ENCODE peak calls at places on chromosome 22, in four cellular contexts. O is heart right ventricle, N is AG04450, D is sigmoid colon. Y is an unnamed sample.

GRCh38 chr22:43272301-43272700 is 70.9 kb downstream of the SCUBE1 start:
- DNase-seq in O (no peak), N (no peak), D (no peak), Y (no peak)

GRCh38 chr22:23884133-23884532 is 10.1 kb upstream of the MIF start:
- DNase-seq in O (no peak), N (no peak), D (no peak), Y (no peak)

GRCh38 chr22:18110194-18110943 is at the start of gene TUBA8:
- DNase-seq in O (peak; percentile 59), N (no peak), D (no peak), Y (peak; percentile 61)

GRCh38 chr22:32542332-32543019 is 67.9 kb downstream of the FBXO7 start:
- DNase-seq in O (peak; percentile 77), N (no peak), D (peak; percentile 91), Y (peak; percentile 65)

GRCh38 chr22:45284705-45285305 is at the start of gene UPK3A:
- DNase-seq in O (peak; percentile 76), N (no peak), D (no peak), Y (peak; percentile 53)

GRCh38 chr22:21816787-21817496 is 50.5 kb downstream of the MAPK1 start:
- DNase-seq in O (no peak), N (peak; percentile 67), D (no peak), Y (no peak)

GRCh38 chr22:49439373-49439772 is 388.3 kb downstream of the BRD1 start:
- DNase-seq in O (no peak), N (no peak), D (no peak), Y (no peak)

GRCh38 chr22:30294066-30294465 is 4.8 kb upstream of the CASTOR1 start:
- DNase-seq in O (no peak), N (no peak), D (no peak), Y (no peak)

GRCh38 chr22:44646141-44646540 is 55.9 kb upstream of the PRR5 start:
- DNase-seq in O (no peak), N (no peak), D (no peak), Y (no peak)

GRCh38 chr22:42841444-42841843 is 15.6 kb downstream of the ARFGAP3 start:
- DNase-seq in O (no peak), N (no peak), D (no peak), Y (no peak)

GRCh38 chr22:20552913-20553401 is 45.5 kb downstream of the MED15 start:
- DNase-seq in O (no peak), N (no peak), D (peak; percentile 67), Y (peak; percentile 44)
- H3K4me3 ChIP-seq in O (no peak overlapping the region), N (no peak overlapping the region), D (no peak overlapping the region), Y (no peak overlapping the region)

GRCh38 chr22:37371491-37371890 is 55.8 kb downstream of the ELFN2 start:
- DNase-seq in O (no peak), N (no peak), D (no peak), Y (no peak)

GRCh38 chr22:37373451-37373850 is 53.8 kb downstream of the ELFN2 start:
- DNase-seq in O (no peak), N (no peak), D (no peak), Y (no peak)

GRCh38 chr22:37369536-37369935 is 57.7 kb downstream of the ELFN2 start:
- DNase-seq in O (no peak), N (no peak), D (no peak), Y (no peak)

GRCh38 chr22:37370306-37370979 is 56.8 kb downstream of the ELFN2 start:
- DNase-seq in O (peak; percentile 37), N (no peak), D (peak; percentile 72), Y (peak; percentile 45)

GRCh38 chr22:37371911-37372310 is 55.4 kb downstream of the ELFN2 start:
- DNase-seq in O (no peak), N (no peak), D (no peak), Y (no peak)
- H3K4me3 ChIP-seq in O (no peak overlapping the region), N (no peak overlapping the region), D (no peak overlapping the region), Y (no peak overlapping the region)

DNA sequence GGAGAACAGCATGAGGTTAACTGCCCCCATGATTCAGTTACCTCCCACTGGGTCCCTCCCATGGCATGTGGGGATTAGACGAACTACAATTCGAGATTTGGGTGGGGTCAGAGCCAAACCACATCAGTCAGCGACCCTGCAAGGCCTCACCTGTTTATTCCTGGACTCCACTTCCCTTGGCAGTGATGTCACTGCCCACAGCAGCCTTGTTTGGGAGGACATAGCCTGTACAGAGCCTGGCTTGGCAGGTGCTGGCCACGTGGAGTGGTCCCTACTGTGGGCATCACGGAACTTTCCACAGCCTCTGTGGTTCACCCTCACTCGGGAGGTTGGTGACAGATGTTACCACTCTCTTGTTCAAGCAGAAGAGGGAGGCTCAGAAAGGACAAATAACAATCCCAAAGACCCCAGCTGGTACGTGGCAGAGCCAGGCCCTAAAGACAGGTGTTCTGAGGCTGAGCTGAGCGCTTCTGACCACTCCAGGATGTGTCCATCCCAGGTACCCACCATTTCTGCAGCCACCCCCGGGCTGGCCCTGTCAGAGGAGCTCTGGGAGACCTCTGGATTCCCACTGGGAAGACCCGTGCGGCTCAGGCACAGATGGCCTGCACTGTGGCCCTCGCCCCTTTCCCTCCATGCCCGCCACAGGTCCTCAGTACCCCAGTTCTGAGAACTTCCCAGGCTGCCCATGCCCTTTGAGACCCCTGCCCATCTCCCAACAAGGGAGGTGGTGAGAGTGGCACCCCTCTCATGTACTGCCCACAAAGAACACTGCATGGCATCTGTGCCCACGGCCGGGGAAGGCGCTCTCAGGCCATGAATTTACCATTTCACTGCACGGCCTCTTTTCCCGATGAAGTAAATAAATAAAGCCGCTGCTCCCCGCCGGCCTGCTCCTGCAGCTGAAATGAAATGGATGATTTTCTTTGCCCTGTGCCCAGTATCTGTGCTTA is 605.8 kb downstream of the TBC1D22A start:
- DNase-seq in O (no peak), N (no peak), D (no peak), Y (no peak)
- H3K4me3 ChIP-seq in O (no peak overlapping the region), N (no peak overlapping the region), D (no peak overlapping the region), Y (no peak overlapping the region)

GRCh38 chr22:37752189-37753061 is 55.3 kb upstream of the GCAT start:
- DNase-seq in O (peak; percentile 94), N (peak; percentile 47), D (peak; percentile 97), Y (peak; percentile 95)

GRCh38 chr22:37749831-37750595 is 53.2 kb downstream of the TRIOBP start:
- DNase-seq in O (no peak), N (no peak), D (no peak), Y (peak; percentile 56)

GRCh38 chr22:37750596-37751162 is 53.8 kb downstream of the TRIOBP start:
- DNase-seq in O (no peak), N (no peak), D (no peak), Y (no peak)

GRCh38 chr22:37753746-37754145 is 54.0 kb upstream of the GCAT start:
- DNase-seq in O (no peak), N (no peak), D (no peak), Y (peak; percentile 47)

GRCh38 chr22:37751449-37752188 is 54.8 kb downstream of the TRIOBP start:
- DNase-seq in O (no peak), N (no peak), D (no peak), Y (peak; percentile 32)
- H3K4me3 ChIP-seq in O (no peak overlapping the region), N (no peak overlapping the region), D (no peak overlapping the region), Y (no peak overlapping the region)

GRCh38 chr22:24954856-24955255 is 2.3 kb downstream of the KIAA1671 start:
- DNase-seq in O (no peak), N (no peak), D (no peak), Y (no peak)

GRCh38 chr22:24953294-24954113 is 988 bp downstream of the KIAA1671 start:
- DNase-seq in O (peak; percentile 60), N (no peak), D (peak; percentile 69), Y (peak; percentile 76)

GRCh38 chr22:24952837-24953293 is 349 bp downstream of the KIAA1671 start:
- DNase-seq in O (peak; percentile 52), N (no peak), D (peak; percentile 78), Y (peak; percentile 37)

GRCh38 chr22:24951942-24952836 is at the start of gene KIAA1671:
- DNase-seq in O (peak; percentile 91), N (no peak), D (peak; percentile 88), Y (peak; percentile 89)

GRCh38 chr22:24954114-24954463 is 1.6 kb downstream of the KIAA1671 start:
- DNase-seq in O (no peak), N (no peak), D (no peak), Y (no peak)
- H3K4me3 ChIP-seq in O (no peak overlapping the region), N (no peak overlapping the region), D (no peak overlapping the region), Y (peak overlapping the region; percentile 78)

DNA sequence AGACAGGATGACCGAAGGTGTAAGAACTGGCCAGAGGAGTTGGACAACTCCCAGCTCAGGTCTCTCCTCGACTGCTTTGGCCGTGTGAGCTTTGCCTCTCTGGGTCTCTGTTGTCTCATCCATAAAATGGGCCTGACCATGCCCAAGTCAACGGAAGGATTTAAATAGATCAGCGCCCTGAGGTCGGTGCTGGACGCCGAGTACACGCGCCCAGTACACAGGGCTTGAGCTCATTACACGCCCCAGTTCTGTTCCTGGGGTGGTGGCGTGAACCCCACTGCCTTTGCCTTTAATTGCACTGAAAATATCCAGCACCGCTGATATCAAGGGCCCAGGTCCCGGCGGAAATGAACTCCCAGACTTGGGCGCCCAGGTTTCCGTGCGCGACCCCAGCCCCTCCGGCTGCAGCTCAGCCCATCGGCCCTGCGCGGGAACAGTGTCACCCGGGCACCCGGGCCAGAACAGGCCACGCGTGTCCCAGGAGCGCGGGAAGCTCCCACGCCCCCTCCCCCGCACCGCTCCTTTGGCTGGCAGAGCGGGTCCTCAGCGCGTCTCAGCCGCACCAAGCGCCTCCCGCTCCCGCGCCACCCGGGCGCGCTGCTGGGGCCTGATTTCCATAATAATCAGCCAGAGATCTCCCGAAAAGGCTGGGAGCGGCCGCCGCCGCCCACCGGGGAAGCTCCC is 42.2 kb downstream of the CYTH4 start:
- DNase-seq in O (no peak), N (no peak), D (no peak), Y (no peak)
- H3K4me3 ChIP-seq in O (no peak overlapping the region), N (peak overlapping the region; percentile 10), D (no peak overlapping the region), Y (no peak overlapping the region)

GRCh38 chr22:34976886-34977285 is 89.1 kb upstream of the ISX start:
- DNase-seq in O (no peak), N (no peak), D (no peak), Y (no peak)

GRCh38 chr22:34973926-34974325 is 92.0 kb upstream of the ISX start:
- DNase-seq in O (no peak), N (no peak), D (no peak), Y (no peak)

GRCh38 chr22:34973016-34973415 is 92.9 kb upstream of the ISX start:
- DNase-seq in O (no peak), N (no peak), D (no peak), Y (no peak)

GRCh38 chr22:34975721-34976120 is 90.2 kb upstream of the ISX start:
- DNase-seq in O (no peak), N (no peak), D (no peak), Y (no peak)

GRCh38 chr22:34976474-34976873 is 89.5 kb upstream of the ISX start:
- DNase-seq in O (no peak), N (no peak), D (no peak), Y (no peak)
- H3K4me3 ChIP-seq in O (no peak overlapping the region), N (no peak overlapping the region), D (no peak overlapping the region), Y (no peak overlapping the region)